ENCODE peak calls at places on chromosomes 12 and 14, in seven cellular contexts. K is heart left ventricle; U is fibroblast of lung; R is naive thymus-derived CD4-positive, alpha-beta T cell; A is osteoblast; B is breast epithelium; H is CD4-positive, CD25-positive, alpha-beta regulatory T cell. M is an unnamed sample.
A peak's percentile ranks its signal among the peaks of the same experiment; 100 is the strongest.

GRCh38 chr12:71155228-71155627 is 2.6 kb downstream of the TSPAN8 start:
- DNase-seq in U (no peak), H (no peak), A (no peak), B (no peak), R (no peak), K (no peak), M (no peak)

GRCh38 chr12:130026608-130027176 is 122.9 kb upstream of the TMEM132D start:
- DNase-seq in H (peak; percentile 27), R (no peak), U (no peak), A (no peak), B (no peak), K (no peak), M (no peak)

GRCh38 chr12:89948266-89949175 is 239.9 kb upstream of the ATP2B1 start:
- DNase-seq in A (no peak), U (no peak), R (no peak), B (no peak), K (no peak), H (no peak), M (no peak)

GRCh38 chr14:89444536-89445125 is 27.6 kb upstream of the FOXN3 start:
- DNase-seq in A (no peak), B (no peak), U (peak; percentile 35), R (no peak), H (no peak), K (no peak), M (no peak)

GRCh38 chr12:96044017-96044985 is 8.9 kb upstream of the LTA4H start:
- DNase-seq in U (peak; percentile 92), B (no peak), K (no peak), A (peak; percentile 65), R (no peak), H (no peak), M (peak; percentile 61)

GRCh38 chr12:104593482-104593881 is 136.7 kb downstream of the CHST11 start:
- DNase-seq in H (no peak), K (no peak), U (no peak), B (no peak), A (no peak), R (no peak), M (no peak)

GRCh38 chr12:105480162-105480561 is 149.7 kb downstream of the C12orf75 start:
- DNase-seq in U (no peak), H (no peak), K (no peak), B (no peak), R (no peak), A (no peak), M (no peak)

GRCh38 chr14:79947440-79947839 is 263.9 kb downstream of the DIO2 start:
- DNase-seq in K (no peak), A (no peak), H (no peak), R (no peak), U (no peak), B (no peak), M (no peak)

GRCh38 chr14:55136868-55137785 is 8.1 kb downstream of the LGALS3 start:
- DNase-seq in B (peak; percentile 56), U (peak; percentile 89), H (no peak), K (peak; percentile 89), A (peak; percentile 92), R (no peak), M (no peak)

GRCh38 chr14:51211149-51211548 is 28.9 kb upstream of the TMX1 start:
- DNase-seq in K (no peak), A (no peak), R (no peak), H (no peak), B (no peak), U (peak; percentile 83), M (no peak)

GRCh38 chr12:12008931-12009611 is 61.7 kb upstream of the BCL2L14 start:
- DNase-seq in K (no peak), U (peak; percentile 31), R (no peak), B (peak; percentile 46), H (peak; percentile 69), A (peak; percentile 87), M (peak; percentile 42)

GRCh38 chr12:119920064-119920463 is 42.9 kb upstream of the CIT start:
- DNase-seq in R (no peak), K (no peak), U (no peak), H (no peak), B (no peak), A (no peak), M (no peak)
- H3K4me1 ChIP-seq in R (no peaks in the 10 kb centered on the region), K (no peaks in the 10 kb centered on the region), U (no peaks in the 10 kb centered on the region), H (no peaks in the 10 kb centered on the region), B (no peaks in the 10 kb centered on the region), A (no peaks in the 10 kb centered on the region), M (no peaks in the 10 kb centered on the region)

GRCh38 chr12:124545508-124546418 is 21.6 kb downstream of the NCOR2 start:
- DNase-seq in A (peak; percentile 98), K (no peak), H (peak; percentile 67), B (no peak), R (no peak), U (no peak), M (no peak)
- H3K4me3 ChIP-seq in A (peak overlapping the region; percentile 53), K (no peak overlapping the region), H (peak overlapping the region; percentile 70), B (no peak overlapping the region), R (peak overlapping the region; percentile 11), U (no peak overlapping the region), M (peak overlapping the region; percentile 16)

GRCh38 chr14:73116079-73116665 is 20.1 kb upstream of the PSEN1 start:
- DNase-seq in K (no peak), H (no peak), U (no peak), A (no peak), R (no peak), B (no peak), M (no peak)
- H3K36me3 ChIP-seq in K (peaks cover 94% of the 10 kb centered on the region), H (peaks cover 85% of the 10 kb centered on the region), U (peaks cover 9% of the 10 kb centered on the region), A (peaks cover 74% of the 10 kb centered on the region), R (peaks cover 41% of the 10 kb centered on the region), B (peaks cover 7% of the 10 kb centered on the region), M (no peaks in the 10 kb centered on the region)

GRCh38 chr12:48441122-48441521 is 31.2 kb upstream of the ANP32D start:
- DNase-seq in B (no peak), U (no peak), A (no peak), K (no peak), H (no peak), R (no peak), M (no peak)

GRCh38 chr12:48446372-48446771 is 26.0 kb upstream of the ANP32D start:
- DNase-seq in K (no peak), B (no peak), U (no peak), H (no peak), R (no peak), A (no peak), M (no peak)

GRCh38 chr12:48445538-48445937 is 26.8 kb upstream of the ANP32D start:
- DNase-seq in A (no peak), U (no peak), R (no peak), B (no peak), K (no peak), H (no peak), M (no peak)

GRCh38 chr12:48447755-48448154 is 24.6 kb upstream of the ANP32D start:
- DNase-seq in U (no peak), R (no peak), H (no peak), B (no peak), K (no peak), A (no peak), M (no peak)

GRCh38 chr12:48442191-48442828 is 30.0 kb upstream of the ANP32D start:
- DNase-seq in H (no peak), K (no peak), A (no peak), U (no peak), R (no peak), B (no peak), M (no peak)
- H3K4me1 ChIP-seq in H (no peaks in the 10 kb centered on the region), K (peaks cover 7% of the 10 kb centered on the region), A (no peaks in the 10 kb centered on the region), U (no peaks in the 10 kb centered on the region), R (peaks cover 8% of the 10 kb centered on the region), B (no peaks in the 10 kb centered on the region), M (no peaks in the 10 kb centered on the region)

GRCh38 chr14:71107921-71108320 is 200.7 kb downstream of the PCNX1 start:
- DNase-seq in H (no peak), K (no peak), U (no peak), A (no peak), R (no peak), B (no peak), M (no peak)
- H3K4me3 ChIP-seq in H (no peak overlapping the region), K (no peak overlapping the region), U (no peak overlapping the region), A (no peak overlapping the region), R (no peak overlapping the region), B (no peak overlapping the region), M (no peak overlapping the region)

GRCh38 chr12:55996715-55997534 is at the start of gene SUOX:
- DNase-seq in R (peak; percentile 31), B (peak; percentile 97), H (peak; percentile 78), U (peak; percentile 97), K (peak; percentile 97), A (peak; percentile 100), M (peak; percentile 97)

GRCh38 chr12:55995366-55995765 is 1.7 kb upstream of the SUOX start:
- DNase-seq in R (no peak), K (no peak), A (peak; percentile 58), U (no peak), B (no peak), H (no peak), M (no peak)

GRCh38 chr12:55996201-55996714 is 818 bp upstream of the SUOX start:
- DNase-seq in R (peak; percentile 22), K (peak; percentile 47), U (peak; percentile 79), A (peak; percentile 92), H (peak; percentile 88), B (peak; percentile 39), M (no peak)

GRCh38 chr12:55997535-55997859 is 421 bp downstream of the SUOX start:
- DNase-seq in B (peak; percentile 25), A (peak; percentile 52), K (no peak), H (no peak), U (no peak), R (no peak), M (no peak)

GRCh38 chr12:55993454-55993853 is 3.6 kb upstream of the SUOX start:
- DNase-seq in U (no peak), R (no peak), H (no peak), A (no peak), B (no peak), K (no peak), M (no peak)
- H3K36me3 ChIP-seq in U (peaks cover 13% of the 10 kb centered on the region), R (peaks cover 19% of the 10 kb centered on the region), H (peaks cover 57% of the 10 kb centered on the region), A (peaks cover 57% of the 10 kb centered on the region), B (peaks cover 22% of the 10 kb centered on the region), K (peaks cover 68% of the 10 kb centered on the region), M (peaks cover 57% of the 10 kb centered on the region)